ENCODE peak calls at places on chromosomes 7 and 10, in six cellular contexts. K, R, S, V, I and A are unnamed samples.

GRCh38 chr7:45179666-45180065 is 22.1 kb downstream of the RAMP3 start:
- DNase-seq in K (peak; percentile 19), R (no peak), S (no peak), V (no peak), I (no peak), A (peak; percentile 5)

GRCh38 chr7:1474736-1475135 is 15.5 kb upstream of the MICALL2 start:
- DNase-seq in K (no peak), R (no peak), S (no peak), V (no peak), I (no peak), A (no peak)

GRCh38 chr7:36287371-36288241 is 102.1 kb upstream of the ANLN start:
- DNase-seq in K (no peak), R (peak; percentile 61), S (peak; percentile 78), V (no peak), I (no peak), A (no peak)

GRCh38 chr7:151275813-151276577 is 27.5 kb upstream of the SMARCD3 start:
- DNase-seq in K (no peak), R (no peak), S (no peak), V (no peak), I (no peak), A (no peak)

GRCh38 chr10:86798030-86798429 is 41.6 kb downstream of the BMPR1A start:
- DNase-seq in K (no peak), R (no peak), S (no peak), V (no peak), I (no peak), A (no peak)

GRCh38 chr10:72061491-72061890 is 26.9 kb downstream of the SPOCK2 start:
- DNase-seq in K (no peak), R (no peak), S (no peak), V (no peak), I (no peak), A (no peak)

GRCh38 chr7:24668922-24669635 is 88.2 kb downstream of the GSDME start:
- DNase-seq in K (no peak), R (no peak), S (no peak), V (no peak), I (no peak), A (no peak)

GRCh38 chr10:49610735-49611165 is 640 bp downstream of the SLC18A3 start:
- DNase-seq in K (peak; percentile 33), R (no peak), S (no peak), V (no peak), I (no peak), A (no peak)

GRCh38 chr7:157337316-157338149 is 729 bp downstream of the DNAJB6 start:
- DNase-seq in K (peak; percentile 78), R (peak; percentile 86), S (no peak), V (peak; percentile 60), I (peak; percentile 68), A (peak; percentile 79)

GRCh38 chr10:125159932-125160855 is at the start of gene CTBP2:
- DNase-seq in K (peak; percentile 73), R (peak; percentile 77), S (no peak), V (peak; percentile 75), I (peak; percentile 64), A (peak; percentile 66)

GRCh38 chr7:77331938-77332695 is 84.0 kb downstream of the GSAP start:
- DNase-seq in K (no peak), R (no peak), S (peak; percentile 94), V (peak; percentile 69), I (peak; percentile 31), A (peak; percentile 66)
- TF ChIP-seq CTCF in K (peak; percentile 50), R (peak; percentile 52), S (peak; percentile 78), V (peak; percentile 60), I (peak; percentile 88), A (peak; percentile 74)

GRCh38 chr10:35394411-35394851 is 58.1 kb downstream of the CCNY start:
- DNase-seq in K (no peak), R (no peak), S (no peak), V (no peak), I (no peak), A (peak; percentile 73)
- H3K4me1 ChIP-seq in K (peaks cover 10% of the 10 kb centered on the region), R (no peaks in the 10 kb centered on the region), S (no peaks in the 10 kb centered on the region), V (peaks cover 42% of the 10 kb centered on the region), I (peaks cover 98% of the 10 kb centered on the region), A (peaks cover 67% of the 10 kb centered on the region)

GRCh38 chr10:31808258-31809218 is 120.1 kb downstream of the ARHGAP12 start:
- DNase-seq in K (no peak), R (no peak), S (peak; percentile 25), V (peak; percentile 29), I (no peak), A (peak; percentile 47)
- TF ChIP-seq CTCF in K (peak; percentile 29), R (no peak), S (peak; percentile 38), V (peak; percentile 41), I (peak; percentile 68), A (peak; percentile 55)

DNA sequence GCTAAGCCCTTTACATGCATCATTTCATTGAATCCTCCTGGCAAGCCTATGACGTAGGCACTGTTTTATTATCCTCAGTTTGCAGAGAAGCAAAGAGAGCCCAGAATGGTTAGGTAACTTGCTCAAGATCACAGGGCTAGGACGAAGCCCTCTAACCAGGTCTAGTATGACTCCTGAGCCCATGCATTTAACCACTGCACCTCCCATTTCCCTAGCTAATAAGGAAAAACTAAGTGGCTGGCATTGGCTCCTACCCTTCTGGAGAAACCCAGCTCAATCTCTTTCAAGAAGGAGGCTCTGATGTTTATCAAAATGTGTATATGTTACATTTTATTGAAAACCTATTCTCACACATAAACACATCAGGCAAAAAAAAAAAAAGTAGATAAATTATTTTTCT is 19.8 kb downstream of the MYOF start:
- DNase-seq in K (no peak), R (no peak), S (no peak), V (no peak), I (no peak), A (no peak)
- H3K4me1 ChIP-seq in K (peaks cover 94% of the 10 kb centered on the region), R (peaks cover 15% of the 10 kb centered on the region), S (peaks cover 90% of the 10 kb centered on the region), V (peaks cover 14% of the 10 kb centered on the region), I (peaks cover 75% of the 10 kb centered on the region), A (peaks cover 88% of the 10 kb centered on the region)

GRCh38 chr7:108592633-108593277 is 23.1 kb downstream of the DNAJB9 start:
- DNase-seq in K (no peak), R (no peak), S (no peak), V (no peak), I (no peak), A (no peak)
- TF ChIP-seq CTCF in K (no peak), R (no peak), S (peak; percentile 57), V (no peak), I (peak; percentile 44), A (no peak)